ENCODE peak calls at places on chromosome 11, in six cellular contexts. R, J, Q, M, D and Y are unnamed samples.

GRCh38 chr11:13220148-13220547 is 57.4 kb upstream of the BMAL1 start:
- DNase-seq in R (no peak), M (no peak), J (no peak), D (no peak), Q (no peak), Y (no peak)

GRCh38 chr11:75492181-75492820 is 33.4 kb downstream of the GDPD5 start:
- DNase-seq in M (peak), D (peak), Q (peak), J (no peak), R (no peak), Y (peak)

GRCh38 chr11:24239016-24239720 is 257.7 kb upstream of the LUZP2 start:
- DNase-seq in Q (no peak), M (peak), R (no peak), D (no peak), J (peak), Y (no peak)

GRCh38 chr11:128809128-128809527 is 58.0 kb downstream of the KCNJ1 start:
- DNase-seq in R (no peak), M (peak), D (no peak), J (no peak), Q (no peak), Y (no peak)

GRCh38 chr11:83827940-83828554 is 541.9 kb upstream of the CCDC90B start:
- DNase-seq in Q (no peak), M (peak), D (no peak), J (peak), R (no peak), Y (peak)

GRCh38 chr11:23723861-23724260 is 773.0 kb upstream of the LUZP2 start:
- DNase-seq in M (peak), R (no peak), Q (no peak), J (no peak), D (no peak), Y (no peak)

GRCh38 chr11:121696177-121696863 is 243.6 kb upstream of the SORL1-AS1 start:
- DNase-seq in M (peak), Q (no peak), R (no peak), J (no peak), D (no peak), Y (no peak)

GRCh38 chr11:128503231-128503991 is 83.9 kb downstream of the ETS1 start:
- DNase-seq in R (no peak), M (peak), D (no peak), J (no peak), Q (no peak), Y (peak)

GRCh38 chr11:100932474-100933100 is 197.0 kb downstream of the PGR start:
- DNase-seq in J (peak), Q (no peak), M (peak), D (no peak), R (no peak), Y (peak)

GRCh38 chr11:93199616-93200015 is 1.8 kb upstream of the SLC36A4 start:
- DNase-seq in M (no peak), D (no peak), Q (no peak), R (no peak), J (no peak), Y (no peak)

GRCh38 chr11:62974848-62975522 is 9.8 kb downstream of the SLC22A6 start:
- DNase-seq in Q (no peak), M (no peak), R (no peak), J (no peak), D (no peak), Y (no peak)

GRCh38 chr11:130782361-130783221 is 133.7 kb downstream of the SNX19 start:
- DNase-seq in Q (no peak), D (no peak), R (no peak), J (peak), M (peak), Y (no peak)

GRCh38 chr11:100573911-100574513 is 113.1 kb upstream of the ARHGAP42 start:
- DNase-seq in M (no peak), J (no peak), D (no peak), Q (no peak), R (no peak), Y (no peak)

GRCh38 chr11:968822-969221 is 43.2 kb downstream of the AP2A2 start:
- DNase-seq in D (no peak), Q (no peak), J (no peak), M (no peak), R (no peak), Y (no peak)

GRCh38 chr11:39365809-39366436 is 2093.5 kb downstream of the LRRC4C start:
- DNase-seq in D (no peak), R (no peak), J (peak), Q (no peak), M (peak), Y (peak)

GRCh38 chr11:30016588-30017363 is at the start of gene KCNA4:
- DNase-seq in M (peak), R (no peak), D (no peak), J (peak), Q (no peak), Y (no peak)

GRCh38 chr11:134485316-134485715 is 73.3 kb upstream of the B3GAT1 start:
- DNase-seq in Q (no peak), D (no peak), J (no peak), R (no peak), M (no peak), Y (no peak)